ENCODE peak calls at places on chromosome 7, in five cellular contexts. Z, W, F, Y and B are unnamed samples.
A peak's percentile ranks its signal among the peaks of the same experiment; 100 is the strongest.

GRCh38 chr7:73612598-73613269 is 11.6 kb downstream of the MLXIPL start:
- DNase-seq in Y (no peak), W (no peak), F (no peak), Z (peak; percentile 97), B (no peak)

GRCh38 chr7:122887198-122887597 is 938 bp upstream of the CADPS2 start:
- DNase-seq in F (peak; percentile 76), Z (peak; percentile 10), W (peak; percentile 79), Y (no peak), B (no peak)

GRCh38 chr7:91457208-91457607 is 193.0 kb downstream of the FZD1 start:
- DNase-seq in W (no peak), F (no peak), Z (no peak), Y (no peak), B (no peak)

GRCh38 chr7:99141756-99142726 is 1.9 kb downstream of the SMURF1 start:
- DNase-seq in F (peak; percentile 47), Z (peak; percentile 48), W (peak; percentile 83), Y (no peak), B (no peak)

GRCh38 chr7:97149843-97150242 is 32.3 kb downstream of the SDHAF3 start:
- DNase-seq in W (no peak), Y (no peak), F (no peak), Z (no peak), B (no peak)

GRCh38 chr7:30549933-30550493 is 44.7 kb upstream of the GARS1 start:
- DNase-seq in Z (no peak), F (no peak), Y (no peak), W (no peak), B (no peak)

GRCh38 chr7:45435846-45436245 is 138.3 kb upstream of the ADCY1 start:
- DNase-seq in W (no peak), Y (peak; percentile 86), Z (peak; percentile 8), F (no peak), B (no peak)

GRCh38 chr7:106840342-106840741 is 24.7 kb upstream of the PIK3CG start:
- DNase-seq in F (no peak), Z (no peak), W (no peak), Y (peak; percentile 11), B (no peak)

GRCh38 chr7:117937726-117938483 is 64.7 kb upstream of the CTTNBP2 start:
- DNase-seq in Y (no peak), F (no peak), W (no peak), Z (no peak), B (no peak)

GRCh38 chr7:1665721-1666250 is 4.3 kb upstream of the ELFN1 start:
- DNase-seq in Z (no peak), W (peak; percentile 68), F (peak; percentile 30), Y (no peak), B (no peak)

GRCh38 chr7:76011437-76011836 is 17.0 kb upstream of the TMEM120A start:
- DNase-seq in W (no peak), Z (no peak), F (no peak), Y (no peak), B (no peak)

GRCh38 chr7:47783456-47784240 is 164.6 kb downstream of the PKD1L1 start:
- DNase-seq in Z (peak; percentile 40), F (no peak), Y (peak; percentile 85), W (no peak), B (no peak)

GRCh38 chr7:23467731-23468720 is 2.3 kb downstream of the IGF2BP3 start:
- DNase-seq in W (no peak), Y (no peak), F (no peak), Z (no peak), B (no peak)

GRCh38 chr7:27723086-27723485 is 16.9 kb upstream of the TAX1BP1 start:
- DNase-seq in W (no peak), Z (no peak), F (peak; percentile 35), Y (no peak), B (no peak)

GRCh38 chr7:45703911-45704682 is 129.9 kb downstream of the ADCY1 start:
- DNase-seq in Y (no peak), W (peak; percentile 35), F (peak; percentile 25), Z (no peak), B (no peak)

GRCh38 chr7:138459300-138460175 is 521 bp upstream of the TRIM24 start:
- DNase-seq in Y (peak; percentile 87), F (peak; percentile 99), W (peak; percentile 98), Z (peak; percentile 97), B (peak; percentile 98)

GRCh38 chr7:24902276-24902675 is 77.7 kb downstream of the OSBPL3 start:
- DNase-seq in Y (no peak), F (no peak), W (no peak), Z (no peak), B (no peak)

GRCh38 chr7:117134885-117135552 is 181.7 kb downstream of the ST7 start:
- DNase-seq in W (no peak), Z (no peak), Y (no peak), F (no peak), B (no peak)

GRCh38 chr7:2680792-2681490 is 7.1 kb upstream of the AMZ1 start:
- DNase-seq in Z (peak; percentile 93), F (peak; percentile 88), Y (no peak), W (peak; percentile 91), B (peak; percentile 16)

GRCh38 chr7:94303736-94304135 is 91.0 kb upstream of the COL1A2 start:
- DNase-seq in Z (no peak), F (no peak), W (no peak), Y (no peak), B (no peak)

GRCh38 chr7:77570330-77571011 is 33.4 kb downstream of the PTPN12 start:
- DNase-seq in Y (no peak), F (no peak), W (no peak), Z (no peak), B (no peak)

GRCh38 chr7:157927313-157927925 is 590.6 kb downstream of the DNAJB6 start:
- DNase-seq in Y (no peak), F (no peak), W (no peak), Z (no peak), B (no peak)

GRCh38 chr7:136369225-136369624 is 392.1 kb upstream of the MTPN start:
- DNase-seq in Z (no peak), W (no peak), F (no peak), Y (no peak), B (no peak)

GRCh38 chr7:100875356-100875751 is 451 bp downstream of the SRRT start:
- DNase-seq in Z (no peak), F (no peak), W (no peak), Y (no peak), B (peak; percentile 67)

GRCh38 chr7:30986331-30986730 is 22.6 kb downstream of the GHRHR start:
- DNase-seq in Z (no peak), Y (no peak), F (no peak), W (no peak), B (no peak)

GRCh38 chr7:69508736-69509135 is 89.5 kb upstream of the AUTS2 start:
- DNase-seq in Z (no peak), W (no peak), Y (no peak), F (no peak), B (no peak)

GRCh38 chr7:2106920-2107319 is 125.8 kb downstream of the MAD1L1 start:
- DNase-seq in W (no peak), Z (no peak), Y (peak; percentile 74), F (no peak), B (no peak)

GRCh38 chr7:2604608-2605174 is 27.1 kb upstream of the TTYH3 start:
- DNase-seq in F (no peak), W (no peak), Y (no peak), Z (no peak), B (no peak)

GRCh38 chr7:2210551-2211258 is 22.0 kb downstream of the MAD1L1 start:
- DNase-seq in Y (no peak), F (no peak), W (peak; percentile 49), Z (no peak), B (no peak)